ENCODE peak calls at places on chromosomes 2 and 18, in ten cellular contexts. One of them, this sample, is unnamed.

GRCh38 chr2:39623916-39624315 is 41.8 kb upstream of the TMEM178A start:
- DNase-seq in M059J: no peak
- DNase-seq in naive B cell: no peak
- DNase-seq in fibroblast of gingiva: no peak
- DNase-seq in iris pigment epithelial cell: no peak
- DNase-seq in breast epithelium: no peak
- DNase-seq in hypothalamus: no peak
- DNase-seq in Peyer's patch: no peak
- DNase-seq in fibroblast of villous mesenchyme: no peak
- DNase-seq in HCT116: no peak
- DNase-seq in this sample: no peak

GRCh38 chr18:58272779-58273500 is 228.9 kb downstream of the NEDD4L start:
- DNase-seq in fibroblast of villous mesenchyme: no peak
- DNase-seq in iris pigment epithelial cell: no peak
- DNase-seq in hypothalamus: no peak
- DNase-seq in fibroblast of gingiva: no peak
- DNase-seq in M059J: no peak
- DNase-seq in naive B cell: no peak
- DNase-seq in breast epithelium: no peak
- DNase-seq in HCT116: no peak
- DNase-seq in Peyer's patch: no peak
- DNase-seq in this sample: no peak

GRCh38 chr18:33924576-33924975 is 300.1 kb downstream of the NOL4 start:
- DNase-seq in hypothalamus: no peak
- DNase-seq in HCT116: no peak
- DNase-seq in fibroblast of gingiva: no peak
- DNase-seq in fibroblast of villous mesenchyme: no peak
- DNase-seq in Peyer's patch: no peak
- DNase-seq in M059J: no peak
- DNase-seq in naive B cell: no peak
- DNase-seq in breast epithelium: no peak
- DNase-seq in iris pigment epithelial cell: no peak
- DNase-seq in this sample: no peak

GRCh38 chr18:9055185-9055584 is 47.3 kb upstream of the NDUFV2 start:
- DNase-seq in M059J: peak
- DNase-seq in iris pigment epithelial cell: peak
- DNase-seq in HCT116: peak
- DNase-seq in hypothalamus: no peak
- DNase-seq in breast epithelium: no peak
- DNase-seq in Peyer's patch: no peak
- DNase-seq in fibroblast of villous mesenchyme: peak
- DNase-seq in fibroblast of gingiva: peak
- DNase-seq in naive B cell: no peak
- DNase-seq in this sample: no peak

GRCh38 chr2:12552092-12552491 is 164.6 kb upstream of the TRIB2 start:
- DNase-seq in fibroblast of gingiva: no peak
- DNase-seq in M059J: no peak
- DNase-seq in HCT116: no peak
- DNase-seq in fibroblast of villous mesenchyme: no peak
- DNase-seq in naive B cell: no peak
- DNase-seq in hypothalamus: no peak
- DNase-seq in Peyer's patch: no peak
- DNase-seq in iris pigment epithelial cell: no peak
- DNase-seq in breast epithelium: no peak
- DNase-seq in this sample: no peak

GRCh38 chr2:111032721-111033532 is 87.8 kb upstream of the BCL2L11 start:
- DNase-seq in fibroblast of villous mesenchyme: no peak
- DNase-seq in fibroblast of gingiva: no peak
- DNase-seq in Peyer's patch: peak
- DNase-seq in HCT116: peak
- DNase-seq in iris pigment epithelial cell: no peak
- DNase-seq in M059J: peak
- DNase-seq in hypothalamus: no peak
- DNase-seq in breast epithelium: no peak
- DNase-seq in naive B cell: no peak
- DNase-seq in this sample: no peak

GRCh38 chr18:27004056-27004829 is 138.7 kb upstream of the AQP4 start:
- DNase-seq in naive B cell: no peak
- DNase-seq in HCT116: peak
- DNase-seq in fibroblast of gingiva: peak
- DNase-seq in fibroblast of villous mesenchyme: peak
- DNase-seq in hypothalamus: no peak
- DNase-seq in Peyer's patch: no peak
- DNase-seq in iris pigment epithelial cell: peak
- DNase-seq in breast epithelium: no peak
- DNase-seq in M059J: peak
- DNase-seq in this sample: no peak

GRCh38 chr2:37563375-37564011 is 107.9 kb downstream of the CDC42EP3 start:
- DNase-seq in naive B cell: no peak
- DNase-seq in iris pigment epithelial cell: no peak
- DNase-seq in HCT116: no peak
- DNase-seq in hypothalamus: no peak
- DNase-seq in fibroblast of gingiva: no peak
- DNase-seq in fibroblast of villous mesenchyme: no peak
- DNase-seq in breast epithelium: no peak
- DNase-seq in M059J: no peak
- DNase-seq in Peyer's patch: no peak
- DNase-seq in this sample: no peak

GRCh38 chr18:74905245-74905644 is 303.7 kb downstream of the PTGR3 start:
- DNase-seq in naive B cell: no peak
- DNase-seq in HCT116: no peak
- DNase-seq in iris pigment epithelial cell: no peak
- DNase-seq in fibroblast of villous mesenchyme: no peak
- DNase-seq in hypothalamus: no peak
- DNase-seq in fibroblast of gingiva: no peak
- DNase-seq in Peyer's patch: no peak
- DNase-seq in breast epithelium: no peak
- DNase-seq in M059J: no peak
- DNase-seq in this sample: no peak

GRCh38 chr18:3117493-3118192 is 102.1 kb downstream of the MYOM1 start:
- DNase-seq in breast epithelium: no peak
- DNase-seq in fibroblast of villous mesenchyme: no peak
- DNase-seq in iris pigment epithelial cell: peak
- DNase-seq in hypothalamus: no peak
- DNase-seq in Peyer's patch: no peak
- DNase-seq in fibroblast of gingiva: no peak
- DNase-seq in HCT116: no peak
- DNase-seq in naive B cell: no peak
- DNase-seq in M059J: no peak
- DNase-seq in this sample: no peak

This sample was measured in DND-41.